ENCODE peak calls at places on chromosome 6, in six cellular contexts. V, P, U, H, T and W are unnamed samples. For H3K4me1 and H3K27me3, the result is how much of the 10 kb centered on the place peaks cover.

GRCh38 chr6:156862711-156863110 is 85.5 kb downstream of the ARID1B start:
- DNase-seq in V (no peak), T (no peak), H (no peak), U (no peak), P (no peak), W (no peak)

GRCh38 chr6:50720623-50721022 is 7.3 kb downstream of the TFAP2D start:
- DNase-seq in V (no peak), U (peak), H (no peak), T (no peak), P (no peak), W (peak)

GRCh38 chr6:14747881-14748520 is 497.9 kb upstream of the JARID2 start:
- DNase-seq in U (peak), V (peak), P (no peak), H (no peak), T (no peak), W (no peak)

GRCh38 chr6:14876778-14877613 is 368.9 kb upstream of the JARID2 start:
- DNase-seq in V (peak), T (no peak), H (no peak), U (peak), P (no peak), W (peak)

GRCh38 chr6:106829451-106829850 is 145.1 kb downstream of the CD24 start:
- DNase-seq in V (no peak), P (no peak), T (no peak), H (no peak), U (no peak), W (no peak)

GRCh38 chr6:52724041-52724405 is 39.3 kb downstream of the GSTA2 start:
- DNase-seq in P (no peak), U (peak), T (no peak), H (no peak), V (peak), W (peak)

GRCh38 chr6:158312672-158313397 is 570 bp downstream of the TULP4 start:
- DNase-seq in T (no peak), V (no peak), P (no peak), U (no peak), H (no peak), W (no peak)

GRCh38 chr6:106981901-106982300 is 7.4 kb upstream of the CD24 start:
- DNase-seq in U (peak), V (no peak), H (no peak), T (no peak), P (no peak), W (peak)

GRCh38 chr6:8183266-8183665 is 80.9 kb upstream of the EEF1E1 start:
- DNase-seq in T (no peak), P (no peak), H (no peak), U (no peak), V (no peak), W (no peak)

GRCh38 chr6:37171141-37171969 is 1.4 kb downstream of the PIM1 start:
- DNase-seq in H (peak), V (peak), P (peak), T (peak), U (peak), W (peak)

GRCh38 chr6:107679457-107679856 is 144.7 kb downstream of the SCML4 start:
- DNase-seq in V (peak), H (no peak), T (no peak), P (no peak), U (peak), W (peak)

GRCh38 chr6:161101517-161101916 is 109.9 kb downstream of the MAP3K4 start:
- DNase-seq in H (no peak), U (no peak), P (no peak), T (no peak), V (no peak), W (peak)

GRCh38 chr6:100677240-100677639 is 203.9 kb downstream of the ASCC3 start:
- DNase-seq in P (no peak), U (no peak), V (no peak), H (no peak), T (no peak), W (no peak)

GRCh38 chr6:36340671-36341454 is 4.2 kb upstream of the BNIP5 start:
- DNase-seq in T (peak), H (peak), U (peak), V (no peak), P (peak), W (peak)

GRCh38 chr6:150723857-150724256 is 124.2 kb downstream of the PLEKHG1 start:
- DNase-seq in P (no peak), V (peak), T (no peak), U (peak), H (no peak), W (no peak)

GRCh38 chr6:5995705-5996686 is 10.7 kb downstream of the NRN1 start:
- DNase-seq in U (peak), V (no peak), H (peak), T (peak), P (peak), W (peak)

GRCh38 chr6:52362443-52363221 is 681 bp downstream of the PAQR8 start:
- DNase-seq in V (no peak), H (peak), T (peak), P (peak), U (peak), W (peak)

GRCh38 chr6:141467881-141468280 is 664.8 kb upstream of the GJE1 start:
- DNase-seq in H (no peak), P (no peak), T (no peak), U (peak), V (peak), W (peak)

GRCh38 chr6:57267586-57268293 is 45.6 kb upstream of the RAB23 start:
- DNase-seq in T (peak), P (no peak), U (peak), H (peak), V (peak), W (peak)
- H3K4me1 ChIP-seq in T (under half), P (under half), U (half or more), H (under half), V (under half), W (under half)

GRCh38 chr6:137489410-137490371 is 4.5 kb downstream of the OLIG3 start:
- DNase-seq in V (no peak), P (no peak), H (no peak), T (no peak), U (no peak), W (no peak)
- H3K27me3 ChIP-seq in V (half or more), P (under half), H (under half), T (under half), U (half or more), W (half or more)

GRCh38 chr6:22025468-22026159 is 271.2 kb downstream of the PRL start:
- DNase-seq in U (peak), T (no peak), P (peak), H (no peak), V (peak), W (peak)

GRCh38 chr6:22027226-22027725 is 269.6 kb downstream of the PRL start:
- DNase-seq in H (no peak), U (no peak), V (no peak), P (no peak), T (no peak), W (no peak)

GRCh38 chr6:22024004-22024403 is 272.8 kb downstream of the PRL start:
- DNase-seq in T (no peak), P (no peak), V (no peak), U (no peak), H (no peak), W (no peak)

GRCh38 chr6:22026160-22026678 is 270.6 kb downstream of the PRL start:
- DNase-seq in P (no peak), H (no peak), V (peak), U (no peak), T (no peak), W (no peak)

GRCh38 chr6:22024973-22025467 is 271.8 kb downstream of the PRL start:
- DNase-seq in H (no peak), P (no peak), V (no peak), T (no peak), U (no peak), W (no peak)
- H3K4me1 ChIP-seq in H (under half), P (under half), V (under half), T (under half), U (under half), W (under half)

GRCh38 chr6:43248107-43248506 is 4.8 kb downstream of the TTBK1 start:
- DNase-seq in T (no peak), U (no peak), P (no peak), V (no peak), H (no peak), W (no peak)
- H3K27me3 ChIP-seq in T (under half), U (half or more), P (under half), V (half or more), H (under half), W (half or more)

GRCh38 chr6:35055906-35056305 is 85.2 kb downstream of the TCP11 start:
- DNase-seq in H (no peak), T (no peak), V (no peak), P (no peak), U (peak), W (no peak)

GRCh38 chr6:35052694-35053565 is 88.2 kb downstream of the TCP11 start:
- DNase-seq in T (peak), H (no peak), P (peak), V (no peak), U (peak), W (peak)

GRCh38 chr6:35054106-35054742 is 86.9 kb downstream of the TCP11 start:
- DNase-seq in H (no peak), V (peak), T (no peak), U (peak), P (no peak), W (no peak)

GRCh38 chr6:35053701-35054100 is 87.4 kb downstream of the TCP11 start:
- DNase-seq in H (no peak), P (no peak), V (no peak), T (no peak), U (no peak), W (no peak)

GRCh38 chr6:35054743-35055130 is 86.4 kb downstream of the TCP11 start:
- DNase-seq in V (no peak), H (no peak), P (no peak), T (no peak), U (no peak), W (no peak)
- H3K4me1 ChIP-seq in V (under half), H (under half), P (under half), T (half or more), U (under half), W (under half)

GRCh38 chr6:30641048-30641447 is 5.9 kb upstream of the C6orf136 start:
- DNase-seq in T (no peak), H (no peak), V (no peak), U (no peak), P (no peak), W (no peak)
- H3K27me3 ChIP-seq in T (under half), H (under half), V (under half), U (under half), P (under half), W (under half)

GRCh38 chr6:48670546-48670945 is 559.5 kb upstream of the PTCHD4 start:
- DNase-seq in P (no peak), V (no peak), H (no peak), T (no peak), U (no peak), W (no peak)
- H3K4me1 ChIP-seq in P (under half), V (under half), H (under half), T (under half), U (under half), W (under half)

DNA sequence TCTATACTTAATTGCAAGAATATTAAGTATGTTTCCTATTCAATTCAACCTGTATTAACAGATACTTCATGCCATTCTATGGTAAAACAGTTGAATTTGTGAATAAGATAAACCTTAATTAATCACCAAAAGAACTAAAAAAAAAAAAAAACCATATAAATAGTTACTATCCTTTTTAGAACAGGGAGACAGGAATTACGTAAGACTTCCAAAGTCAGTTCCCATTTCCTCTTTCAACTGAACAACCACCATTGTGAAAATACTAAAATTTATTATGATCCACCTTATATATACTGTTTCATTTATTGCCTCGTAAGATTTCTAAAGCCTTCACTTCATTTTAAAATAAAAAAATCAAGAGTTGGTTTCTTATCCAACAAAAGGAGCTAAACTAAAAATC is 9.4 kb downstream of the CCNC start:
- DNase-seq in U (no peak), T (no peak), P (no peak), V (no peak), H (no peak), W (peak)
- H3K27me3 ChIP-seq in U (under half), T (under half), P (under half), V (under half), H (under half), W (under half)